ENCODE peak calls at places on chromosomes 4 and X, in six cellular contexts. Z is WTC11; T is central memory CD4-positive, alpha-beta T cell; K is HT1080; F is fibroblast of pulmonary artery; S is CD8-positive, alpha-beta T cell. H is an unnamed sample.

GRCh38 chr4:16450724-16451123 is 224.5 kb upstream of the TAPT1 start:
- DNase-seq in T (no peak), F (peak; percentile 22), S (no peak), Z (no peak), K (no peak), H (no peak)

GRCh38 chr4:186193851-186194250 is 2.5 kb downstream of the CYP4V2 start:
- DNase-seq in K (no peak), S (no peak), Z (no peak), F (no peak), T (no peak), H (no peak)

GRCh38 chrX:118552501-118552900 is 56.9 kb downstream of the DOCK11 start:
- DNase-seq in S (no peak), T (no peak), F (peak; percentile 56), K (peak; percentile 83), Z (no peak), H (no peak)

GRCh38 chr4:37990731-37991130 is 30.5 kb downstream of the PTTG2 start:
- DNase-seq in F (no peak), K (no peak), Z (no peak), T (no peak), S (no peak), H (no peak)

GRCh38 chrX:13194291-13195103 is 125.4 kb downstream of the ATXN3L start:
- DNase-seq in F (no peak), K (no peak), T (no peak), S (no peak), Z (no peak), H (no peak)

GRCh38 chr4:19748470-19748869 is 503.2 kb upstream of the SLIT2 start:
- DNase-seq in S (no peak), Z (no peak), K (no peak), T (no peak), F (peak; percentile 97), H (no peak)

GRCh38 chr4:87032884-87033533 is 98.2 kb downstream of the AFF1 start:
- DNase-seq in K (peak; percentile 51), S (no peak), Z (no peak), T (no peak), F (peak; percentile 94), H (no peak)

GRCh38 chr4:16669036-16669435 is 229.4 kb downstream of the LDB2 start:
- DNase-seq in Z (no peak), K (no peak), S (no peak), F (peak; percentile 64), T (no peak), H (no peak)

GRCh38 chrX:133776072-133776471 is 209.3 kb downstream of the GPC3 start:
- DNase-seq in S (peak; percentile 68), K (no peak), F (no peak), T (peak; percentile 17), Z (peak; percentile 71), H (peak; percentile 18)

GRCh38 chrX:21798677-21799219 is 40.7 kb upstream of the MBTPS2 start:
- DNase-seq in Z (no peak), S (no peak), K (peak; percentile 95), T (no peak), F (peak; percentile 40), H (peak; percentile 63)

GRCh38 chrX:14864626-14865025 is 8.2 kb downstream of the FANCB start:
- DNase-seq in K (no peak), F (peak; percentile 35), Z (no peak), S (no peak), T (no peak), H (no peak)

GRCh38 chr4:78174931-78175330 is 117.8 kb downstream of the FRAS1 start:
- DNase-seq in S (no peak), Z (peak; percentile 31), T (no peak), F (no peak), K (no peak), H (no peak)

GRCh38 chr4:74376888-74377483 is 12.0 kb downstream of the EREG start:
- DNase-seq in F (peak; percentile 91), S (no peak), T (peak; percentile 32), Z (no peak), K (peak; percentile 58), H (no peak)

GRCh38 chr4:7811536-7812190 is 128.0 kb downstream of the AFAP1 start:
- DNase-seq in F (peak; percentile 85), T (no peak), S (no peak), Z (no peak), K (no peak), H (no peak)

GRCh38 chr4:109231331-109231730 is 71.1 kb downstream of the COL25A1 start:
- DNase-seq in Z (no peak), F (no peak), T (no peak), S (no peak), K (no peak), H (no peak)

H was measured in pancreas.